ENCODE peak calls at places on chromosomes 7 and 10, in five cellular contexts. F, E, U, V and P are unnamed samples. For H3K27me3, the result is how much of the 10 kb centered on the place peaks cover.

GRCh38 chr7:91759205-91759863 is 121.2 kb downstream of the MTERF1 start:
- DNase-seq in U (no peak), E (peak), F (peak), V (peak), P (peak)

GRCh38 chr10:70539471-70539870 is 60.9 kb downstream of the PALD1 start:
- DNase-seq in V (no peak), E (no peak), U (no peak), F (no peak), P (no peak)

GRCh38 chr10:33952692-33953360 is 618.4 kb upstream of the NRP1 start:
- DNase-seq in U (peak), V (peak), E (peak), F (no peak), P (peak)

GRCh38 chr10:118571123-118571522 is 24.3 kb downstream of the PRLHR start:
- DNase-seq in E (peak), U (no peak), V (no peak), F (no peak), P (no peak)

GRCh38 chr7:22138886-22139285 is 193.2 kb upstream of the CDCA7L start:
- DNase-seq in V (no peak), F (no peak), U (no peak), E (no peak), P (no peak)

GRCh38 chr7:75876126-75876881 is 2.5 kb upstream of the RHBDD2 start:
- DNase-seq in E (no peak), F (no peak), U (no peak), V (no peak), P (no peak)

GRCh38 chr7:48628950-48629349 is 295.4 kb upstream of the CDC14C start:
- DNase-seq in V (no peak), U (no peak), F (no peak), E (no peak), P (no peak)

GRCh38 chr10:114412907-114413386 is 8.6 kb upstream of the AFAP1L2 start:
- DNase-seq in E (peak), F (no peak), V (peak), U (peak), P (no peak)

GRCh38 chr7:94348142-94348541 is 46.6 kb upstream of the COL1A2 start:
- DNase-seq in U (peak), F (no peak), V (no peak), E (peak), P (peak)

GRCh38 chr7:16637279-16637795 is 8.2 kb downstream of the ANKMY2 start:
- DNase-seq in E (no peak), F (no peak), V (no peak), U (no peak), P (no peak)

GRCh38 chr7:137898839-137899681 is 52.3 kb upstream of the DGKI start:
- DNase-seq in E (peak), U (peak), V (peak), F (peak), P (no peak)

GRCh38 chr7:69823151-69823744 is 225.0 kb downstream of the AUTS2 start:
- DNase-seq in V (no peak), E (no peak), U (no peak), F (no peak), P (no peak)

GRCh38 chr10:84613336-84614021 is 285.1 kb downstream of the CCSER2 start:
- DNase-seq in U (no peak), V (peak), F (peak), E (peak), P (no peak)

GRCh38 chr7:111076205-111076604 is 14.7 kb upstream of the LRRN3 start:
- DNase-seq in F (no peak), V (peak), U (peak), E (no peak), P (no peak)

GRCh38 chr10:132879408-132880147 is 62.8 kb downstream of the CFAP46 start:
- DNase-seq in E (no peak), V (no peak), U (no peak), F (no peak), P (no peak)

GRCh38 chr10:93576888-93577287 is 10.4 kb downstream of the FFAR4 start:
- DNase-seq in V (no peak), F (no peak), E (no peak), U (no peak), P (no peak)

GRCh38 chr10:3067045-3067858 is at the start of gene PFKP:
- DNase-seq in E (no peak), V (no peak), U (no peak), F (peak), P (no peak)

GRCh38 chr7:2660359-2661095 is 27.5 kb upstream of the AMZ1 start:
- DNase-seq in V (no peak), U (no peak), E (no peak), F (no peak), P (no peak)

GRCh38 chr7:16847381-16847860 is 34.4 kb downstream of the AGR3 start:
- DNase-seq in E (peak), F (no peak), U (peak), V (peak), P (peak)

GRCh38 chr7:45974540-45975360 is 53.7 kb upstream of the IGFBP3 start:
- DNase-seq in E (no peak), U (no peak), V (no peak), F (no peak), P (no peak)

GRCh38 chr10:84339025-84339424 is 10.6 kb downstream of the CCSER2 start:
- DNase-seq in F (no peak), V (no peak), U (no peak), E (no peak), P (no peak)

GRCh38 chr7:136308230-136308629 is 331.1 kb upstream of the MTPN start:
- DNase-seq in U (no peak), E (no peak), F (no peak), V (no peak), P (no peak)

GRCh38 chr10:60662917-60663614 is 115.2 kb upstream of the CDK1 start:
- DNase-seq in E (peak), U (peak), F (no peak), V (no peak), P (no peak)

GRCh38 chr7:42065942-42066341 is 171.1 kb downstream of the GLI3 start:
- DNase-seq in E (no peak), F (peak), U (peak), V (no peak), P (no peak)

GRCh38 chr10:116848912-116849270 is 408 bp upstream of the ENO4 start:
- DNase-seq in V (no peak), E (no peak), F (no peak), U (no peak), P (no peak)

GRCh38 chr7:130298927-130299326 is 6.0 kb downstream of the CPA4 start:
- DNase-seq in F (no peak), E (no peak), V (no peak), U (no peak), P (no peak)

GRCh38 chr10:47346572-47347302 is 1.4 kb upstream of the RBP3 start:
- DNase-seq in E (no peak), U (no peak), F (no peak), V (peak), P (no peak)

GRCh38 chr7:116218051-116218645 is 7.8 kb downstream of the TES start:
- DNase-seq in E (peak), U (peak), V (peak), F (no peak), P (no peak)

GRCh38 chr10:132893090-132893489 is 49.3 kb downstream of the CFAP46 start:
- DNase-seq in U (no peak), E (peak), F (no peak), V (no peak), P (no peak)

GRCh38 chr10:63467833-63468232 is 2.1 kb upstream of the JMJD1C start:
- DNase-seq in E (peak), U (peak), V (no peak), F (no peak), P (no peak)

GRCh38 chr7:105849122-105849855 is 27.1 kb downstream of the ATXN7L1 start:
- DNase-seq in V (peak), U (no peak), F (peak), E (peak), P (peak)

GRCh38 chr7:106485031-106485551 is 175.9 kb downstream of the CCDC71L start:
- DNase-seq in V (peak), U (peak), E (peak), F (no peak), P (peak)

GRCh38 chr10:102696736-102697135 is 17.5 kb downstream of the ARL3 start:
- DNase-seq in V (peak), E (no peak), F (no peak), U (no peak), P (no peak)

GRCh38 chr7:106679153-106679931 is 18.4 kb upstream of the CCDC71L start:
- DNase-seq in E (peak), F (no peak), U (peak), V (peak), P (peak)

GRCh38 chr7:39504963-39505362 is 61.2 kb upstream of the YAE1 start:
- DNase-seq in U (peak), E (peak), F (no peak), V (peak), P (peak)

GRCh38 chr10:107516349-107516748 is 351.8 kb upstream of the SORCS1 start:
- DNase-seq in V (no peak), F (no peak), U (no peak), E (no peak), P (no peak)

GRCh38 chr7:81600608-81601007 is 169.2 kb downstream of the HGF start:
- DNase-seq in U (peak), E (peak), V (peak), F (no peak), P (no peak)

GRCh38 chr10:71359364-71360046 is 37.2 kb upstream of the CDH23 start:
- DNase-seq in F (no peak), V (no peak), E (peak), U (no peak), P (no peak)

GRCh38 chr10:123621492-123621891 is 44.7 kb upstream of the GPR26 start:
- DNase-seq in V (no peak), U (no peak), F (no peak), E (no peak), P (no peak)
- H3K27me3 ChIP-seq in V (under half), U (under half), F (under half), E (under half), P (under half)

GRCh38 chr7:11261470-11261869 is 287.8 kb downstream of the PHF14 start:
- DNase-seq in F (no peak), V (peak), U (no peak), E (no peak), P (no peak)
- H3K27me3 ChIP-seq in F (under half), V (under half), U (under half), E (under half), P (under half)

DNA sequence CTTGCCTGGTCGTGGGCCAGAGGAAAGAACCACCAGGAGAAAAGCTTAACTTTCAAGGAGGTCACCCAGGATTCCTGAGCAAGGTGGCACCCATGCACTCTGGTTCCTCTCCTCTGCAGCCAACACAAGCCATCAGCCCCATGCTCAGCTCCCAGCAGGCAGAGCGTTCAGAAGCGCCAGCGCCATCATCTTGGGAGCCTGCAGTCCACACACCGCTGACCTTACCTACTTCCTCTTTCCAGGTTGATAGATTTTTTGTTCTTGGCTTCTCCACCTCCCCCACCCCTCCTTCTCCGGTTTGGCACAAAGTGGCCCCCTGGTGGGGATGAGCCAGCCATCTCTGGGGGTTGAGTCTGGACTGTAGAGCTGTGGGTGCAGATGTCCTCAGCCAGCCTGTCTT is 1.7 kb upstream of the WDR86 start:
- DNase-seq in E (no peak), V (no peak), F (no peak), U (no peak), P (no peak)
- H3K27me3 ChIP-seq in E (under half), V (half or more), F (under half), U (half or more), P (half or more)

GRCh38 chr10:86187840-86188239 is 178.8 kb downstream of the GRID1 start:
- DNase-seq in E (no peak), U (no peak), F (no peak), V (no peak), P (no peak)
- H3K27me3 ChIP-seq in E (under half), U (under half), F (under half), V (under half), P (under half)

GRCh38 chr10:97931041-97931440 is 81.4 kb downstream of the GOLGA7B start:
- DNase-seq in E (no peak), U (no peak), V (no peak), F (no peak), P (no peak)
- H3K27me3 ChIP-seq in E (under half), U (under half), V (under half), F (under half), P (under half)

DNA sequence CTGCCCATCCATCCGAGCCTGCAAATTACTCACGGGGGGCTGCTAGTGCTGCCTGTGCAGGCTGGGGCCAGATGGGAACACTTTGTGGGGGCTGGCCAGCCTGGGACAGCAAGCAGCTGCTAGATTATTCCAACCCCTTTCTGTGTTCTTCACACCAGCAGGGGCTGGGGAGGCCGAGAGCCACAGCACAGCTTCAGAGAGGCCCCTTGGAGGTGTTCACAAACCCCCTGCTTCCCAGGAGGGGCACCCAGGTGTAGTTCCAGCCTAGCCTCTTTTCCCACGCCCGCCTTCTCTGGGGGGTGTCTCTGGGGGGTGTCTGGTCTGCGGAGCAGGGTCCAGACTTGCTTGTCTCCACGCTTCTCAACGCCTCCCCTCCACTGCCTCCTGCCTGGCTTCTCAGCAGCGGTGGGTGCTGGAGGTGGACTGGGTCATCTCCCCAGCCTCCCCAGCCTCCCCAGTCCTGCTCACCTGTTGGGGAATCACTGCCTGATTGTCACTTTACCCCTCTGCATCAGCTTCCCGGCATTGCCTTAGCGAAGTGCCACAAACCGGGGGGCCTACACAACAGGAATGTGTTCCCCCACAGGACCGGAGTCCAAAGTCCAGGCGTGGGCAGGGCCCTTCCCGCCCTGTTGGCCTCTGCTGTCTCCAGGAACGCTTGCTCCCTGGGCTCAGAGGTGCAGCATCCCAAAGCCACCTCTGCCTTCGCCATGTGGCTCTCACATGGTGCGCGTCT is 74.0 kb upstream of the EN2 start:
- DNase-seq in F (no peak), U (no peak), E (no peak), V (no peak), P (no peak)
- H3K27me3 ChIP-seq in F (half or more), U (half or more), E (half or more), V (half or more), P (half or more)

DNA sequence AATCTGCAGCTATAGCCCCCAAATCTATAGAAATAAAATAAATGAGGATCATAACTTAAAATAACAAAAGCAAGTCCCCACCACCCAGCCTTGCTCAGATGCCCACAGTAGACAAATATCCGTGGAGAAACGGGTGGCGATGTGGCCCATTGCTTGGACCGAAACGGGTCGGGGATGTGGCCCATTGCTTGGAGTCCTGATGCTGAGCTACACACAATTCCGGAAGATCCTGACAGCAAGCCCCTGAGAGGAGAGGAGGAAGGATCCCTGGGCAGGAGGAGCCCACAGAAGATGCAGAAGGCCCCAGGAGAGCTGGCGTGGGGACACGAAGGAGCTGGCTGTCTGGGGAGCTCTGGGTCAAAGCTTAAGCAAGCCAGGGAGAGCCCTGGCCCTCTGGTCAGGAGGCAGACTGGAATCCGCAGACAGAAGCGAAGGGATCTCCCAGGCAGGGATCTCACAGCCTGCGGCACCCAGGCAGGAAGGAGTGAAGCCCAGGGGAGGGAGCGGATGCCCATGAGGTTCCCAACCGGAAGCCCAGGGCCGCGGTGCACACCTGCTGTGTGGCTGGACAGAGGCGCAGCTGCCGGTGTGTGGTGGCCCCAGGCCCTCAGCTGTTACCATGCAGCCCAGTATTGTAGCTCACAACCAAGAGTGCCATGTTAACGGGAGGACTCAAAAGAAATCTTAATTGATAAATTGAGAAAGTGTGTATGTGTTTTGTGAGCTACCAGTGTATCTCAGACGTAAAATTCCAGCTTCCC is 138.8 kb downstream of the ADARB2 start:
- DNase-seq in F (no peak), E (no peak), U (no peak), V (no peak), P (no peak)
- H3K27me3 ChIP-seq in F (under half), E (under half), U (under half), V (under half), P (under half)